ENCODE peak calls at places on chromosome X, in nine cellular contexts. O, S, E, Q, N, W, D, I and G are unnamed samples.
A peak's percentile ranks its signal among the peaks of the same experiment; 100 is the strongest.

GRCh38 chrX:143854006-143854405 is 29.9 kb upstream of the UBE2NL start:
- DNase-seq in O (no peak), S (no peak), E (no peak), Q (no peak), N (no peak), W (no peak), D (no peak), I (no peak), G (no peak)

GRCh38 chrX:149871940-149872339 is 9.0 kb upstream of the MAGEA8 start:
- DNase-seq in O (no peak), S (no peak), E (no peak), Q (no peak), N (peak; percentile 1), W (no peak), D (peak; percentile 47), I (no peak), G (no peak)

GRCh38 chrX:45187731-45188130 is 12.9 kb downstream of the DIPK2B start:
- DNase-seq in O (no peak), S (no peak), E (no peak), Q (no peak), N (peak; percentile 51), W (no peak), D (no peak), I (no peak), G (no peak)

GRCh38 chrX:154600962-154601374 is 16.0 kb downstream of the CTAG1A start:
- DNase-seq in O (no peak), S (no peak), E (no peak), Q (no peak), N (no peak), W (no peak), D (no peak), I (no peak), G (no peak)

GRCh38 chrX:134803551-134804183 is 145.4 kb upstream of the PLAC1 start:
- DNase-seq in O (no peak), S (no peak), E (no peak), Q (no peak), N (no peak), W (no peak), D (no peak), I (no peak), G (no peak)

GRCh38 chrX:86066998-86067397 is 19.6 kb upstream of the CHM start:
- DNase-seq in O (no peak), S (no peak), E (no peak), Q (no peak), N (no peak), W (no peak), D (no peak), I (no peak), G (no peak)

GRCh38 chrX:69109706-69110635 is 55.3 kb downstream of the PJA1 start:
- DNase-seq in O (no peak), S (no peak), E (no peak), Q (no peak), N (no peak), W (no peak), D (no peak), I (peak; percentile 60), G (peak; percentile 69)

GRCh38 chrX:115344885-115345653 is 55.6 kb downstream of the LUZP4 start:
- DNase-seq in O (peak; percentile 94), S (peak; percentile 83), E (peak; percentile 89), Q (peak; percentile 93), N (peak; percentile 94), W (peak; percentile 88), D (no peak), I (peak; percentile 95), G (peak; percentile 78)

GRCh38 chrX:69126642-69127041 is 38.6 kb downstream of the PJA1 start:
- DNase-seq in O (peak; percentile 69), S (no peak), E (no peak), Q (no peak), N (no peak), W (no peak), D (no peak), I (no peak), G (no peak)

GRCh38 chrX:40176256-40176978 is 78.7 kb upstream of the BCOR start:
- DNase-seq in O (peak; percentile 84), S (peak; percentile 88), E (peak; percentile 84), Q (peak; percentile 79), N (peak; percentile 14), W (peak; percentile 79), D (peak; percentile 68), I (peak; percentile 47), G (no peak)

GRCh38 chrX:131316260-131316659 is 27.2 kb upstream of the IGSF1 start:
- DNase-seq in O (no peak), S (no peak), E (no peak), Q (no peak), N (no peak), W (no peak), D (no peak), I (no peak), G (no peak)

GRCh38 chrX:55709735-55710134 is 7.8 kb upstream of the RRAGB start:
- DNase-seq in O (no peak), S (no peak), E (no peak), Q (no peak), N (no peak), W (no peak), D (no peak), I (no peak), G (no peak)

GRCh38 chrX:18537524-18537923 is 112.1 kb downstream of the CDKL5 start:
- DNase-seq in O (no peak), S (no peak), E (no peak), Q (no peak), N (no peak), W (no peak), D (no peak), I (no peak), G (no peak)

GRCh38 chrX:13000311-13000811 is 25.5 kb downstream of the TMSB4X start:
- DNase-seq in O (no peak), S (peak; percentile 77), E (no peak), Q (peak; percentile 65), N (no peak), W (no peak), D (no peak), I (no peak), G (no peak)

GRCh38 chrX:3609800-3610199 is 103.6 kb downstream of the PRKX start:
- DNase-seq in O (no peak), S (no peak), E (no peak), Q (no peak), N (no peak), W (no peak), D (no peak), I (no peak), G (no peak)

GRCh38 chrX:139083191-139083590 is 371.7 kb upstream of the FGF13 start:
- DNase-seq in O (no peak), S (no peak), E (no peak), Q (no peak), N (no peak), W (no peak), D (no peak), I (no peak), G (no peak)

GRCh38 chrX:148806145-148806868 is 305.9 kb downstream of the AFF2 start:
- DNase-seq in O (no peak), S (no peak), E (no peak), Q (no peak), N (no peak), W (no peak), D (no peak), I (no peak), G (no peak)

GRCh38 chrX:56114437-56114787 is 117.7 kb upstream of the KLF8 start:
- DNase-seq in O (no peak), S (no peak), E (no peak), Q (no peak), N (no peak), W (no peak), D (no peak), I (no peak), G (no peak)

DNA sequence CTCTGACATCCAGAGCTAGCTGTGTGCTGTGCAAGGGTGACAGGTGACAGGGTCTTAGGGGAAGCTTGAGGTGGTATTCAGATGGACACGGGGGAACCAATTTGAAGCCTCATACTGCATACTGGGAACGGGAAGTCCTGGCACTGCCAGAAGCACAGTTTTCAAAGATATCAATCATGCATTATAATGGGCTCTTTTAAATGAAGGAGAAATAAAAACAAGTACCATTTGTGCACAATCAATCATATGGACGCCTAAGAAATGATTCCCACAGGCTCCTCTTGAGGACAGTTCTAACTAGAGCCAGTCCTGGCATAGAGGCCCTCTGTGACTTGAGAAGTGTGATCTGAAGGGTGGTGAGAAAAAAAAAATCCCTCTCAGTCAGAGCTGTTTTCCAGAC is 50.9 kb downstream of the TSC22D3 start:
- DNase-seq in O (no peak), S (no peak), E (no peak), Q (no peak), N (no peak), W (no peak), D (no peak), I (no peak), G (no peak)
- H3K27ac ChIP-seq in O (peak overlapping the region; percentile 17), S (no peak overlapping the region), E (no peak overlapping the region), Q (no peak overlapping the region), N (no peak overlapping the region), W (peak overlapping the region; percentile 81), D (no peak overlapping the region), I (no peak overlapping the region), G (no peak overlapping the region)

DNA sequence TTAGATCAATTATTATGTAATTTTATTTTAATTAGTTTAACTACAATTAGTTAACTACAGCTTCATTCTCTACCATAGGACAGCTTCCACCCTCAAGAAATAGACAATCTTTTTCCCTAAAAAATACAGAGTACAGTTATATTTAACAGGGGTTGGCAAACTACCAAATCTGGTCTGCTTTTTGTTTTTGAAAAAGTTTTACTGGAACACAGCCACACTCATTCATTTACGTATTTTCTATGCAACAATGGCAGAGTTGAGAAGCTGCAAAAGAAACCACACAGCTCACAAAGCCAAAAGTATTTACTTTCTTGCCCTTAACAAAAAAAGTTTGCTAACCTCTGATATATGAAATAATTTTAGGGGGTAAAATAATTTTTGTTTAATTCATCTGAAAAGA is 25.3 kb downstream of the TMEM47 start:
- DNase-seq in O (no peak), S (no peak), E (no peak), Q (no peak), N (peak; percentile 69), W (no peak), D (no peak), I (no peak), G (no peak)
- H3K4me1 ChIP-seq in O (no peaks in the 10 kb centered on the region), S (no peaks in the 10 kb centered on the region), E (no peaks in the 10 kb centered on the region), Q (no peaks in the 10 kb centered on the region), N (peaks cover 11% of the 10 kb centered on the region), W (peaks cover 9% of the 10 kb centered on the region), D (no peaks in the 10 kb centered on the region), I (no peaks in the 10 kb centered on the region), G (no peaks in the 10 kb centered on the region)

DNA sequence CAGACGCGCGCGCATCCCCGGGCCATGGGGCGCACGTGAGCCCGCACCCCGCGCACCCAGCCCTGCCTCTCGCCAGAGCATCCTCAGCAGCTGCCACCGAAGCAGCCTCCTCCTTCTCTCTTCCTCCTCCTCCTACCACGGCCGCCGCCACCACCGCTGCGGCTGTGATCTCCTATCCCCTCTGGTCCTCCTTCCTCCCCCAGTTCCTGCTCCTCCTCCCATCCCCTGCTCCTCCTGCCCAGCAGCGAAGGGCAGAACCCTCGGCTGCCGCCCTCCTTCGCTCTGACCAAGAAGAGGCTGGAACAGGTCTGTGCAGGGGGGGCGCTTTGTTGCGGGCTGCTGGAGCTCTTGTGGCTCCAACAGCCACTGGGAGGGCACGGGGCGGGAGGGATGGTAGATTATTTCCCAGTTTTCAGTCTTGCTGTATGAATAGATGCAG is 148.7 kb upstream of the CHRDL1 start:
- DNase-seq in O (no peak), S (no peak), E (no peak), Q (no peak), N (no peak), W (peak; percentile 12), D (no peak), I (no peak), G (no peak)
- H3K27ac ChIP-seq in O (no peak overlapping the region), S (no peak overlapping the region), E (no peak overlapping the region), Q (no peak overlapping the region), N (no peak overlapping the region), W (no peak overlapping the region), D (no peak overlapping the region), I (no peak overlapping the region), G (no peak overlapping the region)

GRCh38 chrX:124328765-124329164 is 3.7 kb upstream of the TEX13D start:
- DNase-seq in O (no peak), S (no peak), E (no peak), Q (no peak), N (no peak), W (no peak), D (no peak), I (no peak), G (no peak)
- H3K4me1 ChIP-seq in O (no peaks in the 10 kb centered on the region), S (no peaks in the 10 kb centered on the region), E (no peaks in the 10 kb centered on the region), Q (no peaks in the 10 kb centered on the region), N (no peaks in the 10 kb centered on the region), W (no peaks in the 10 kb centered on the region), D (no peaks in the 10 kb centered on the region), I (no peaks in the 10 kb centered on the region), G (no peaks in the 10 kb centered on the region)